ENCODE peak calls at places on chromosomes 16 and 17, in ten cellular contexts. One of them, this sample, is unnamed.

GRCh38 chr17:42230225-42230624 is 35.9 kb upstream of the GHDC start:
- DNase-seq in SJCRH30: no peak
- DNase-seq in NCI-H2171: no peak
- DNase-seq in substantia nigra: no peak
- DNase-seq in BJ: no peak
- DNase-seq in NCI-H1092: no peak
- DNase-seq in HCT116: no peak
- DNase-seq in midbrain: no peak
- DNase-seq in non-pigmented ciliary epithelial cell: no peak
- DNase-seq in mucosa of descending colon: no peak
- DNase-seq in this sample: no peak

GRCh38 chr17:68015081-68015723 is 18.9 kb upstream of the C17orf58 start:
- DNase-seq in SJCRH30: no peak
- DNase-seq in NCI-H2171: no peak
- DNase-seq in substantia nigra: no peak
- DNase-seq in BJ: no peak
- DNase-seq in NCI-H1092: no peak
- DNase-seq in HCT116: no peak
- DNase-seq in midbrain: no peak
- DNase-seq in non-pigmented ciliary epithelial cell: no peak
- DNase-seq in mucosa of descending colon: no peak
- DNase-seq in this sample: no peak

GRCh38 chr16:10554569-10554968 is 25.8 kb downstream of the EMP2 start:
- DNase-seq in SJCRH30: no peak
- DNase-seq in NCI-H2171: no peak
- DNase-seq in substantia nigra: no peak
- DNase-seq in BJ: no peak
- DNase-seq in NCI-H1092: no peak
- DNase-seq in HCT116: no peak
- DNase-seq in midbrain: no peak
- DNase-seq in non-pigmented ciliary epithelial cell: no peak
- DNase-seq in mucosa of descending colon: no peak
- DNase-seq in this sample: no peak

GRCh38 chr17:67686246-67686645 is 31.5 kb upstream of the NOL11 start:
- DNase-seq in SJCRH30: no peak
- DNase-seq in NCI-H2171: no peak
- DNase-seq in substantia nigra: no peak
- DNase-seq in BJ: no peak
- DNase-seq in NCI-H1092: no peak
- DNase-seq in HCT116: no peak
- DNase-seq in midbrain: no peak
- DNase-seq in non-pigmented ciliary epithelial cell: no peak
- DNase-seq in mucosa of descending colon: no peak
- DNase-seq in this sample: no peak

GRCh38 chr17:73643012-73643845 is 1.0 kb downstream of the SDK2 start:
- DNase-seq in SJCRH30: peak
- DNase-seq in NCI-H2171: peak
- DNase-seq in substantia nigra: no peak
- DNase-seq in BJ: no peak
- DNase-seq in NCI-H1092: peak
- DNase-seq in HCT116: no peak
- DNase-seq in midbrain: peak
- DNase-seq in non-pigmented ciliary epithelial cell: no peak
- DNase-seq in mucosa of descending colon: peak
- DNase-seq in this sample: no peak

GRCh38 chr16:86508028-86508946 is 2.0 kb upstream of the FOXF1 start:
- DNase-seq in SJCRH30: no peak
- DNase-seq in NCI-H2171: no peak
- DNase-seq in substantia nigra: no peak
- DNase-seq in BJ: no peak
- DNase-seq in NCI-H1092: no peak
- DNase-seq in HCT116: no peak
- DNase-seq in midbrain: no peak
- DNase-seq in non-pigmented ciliary epithelial cell: no peak
- DNase-seq in mucosa of descending colon: no peak
- DNase-seq in this sample: no peak

GRCh38 chr17:46814446-46814845 is 4.0 kb downstream of the WNT3 start:
- DNase-seq in SJCRH30: no peak
- DNase-seq in NCI-H2171: no peak
- DNase-seq in substantia nigra: no peak
- DNase-seq in BJ: no peak
- DNase-seq in NCI-H1092: no peak
- DNase-seq in HCT116: no peak
- DNase-seq in midbrain: no peak
- DNase-seq in non-pigmented ciliary epithelial cell: no peak
- DNase-seq in mucosa of descending colon: no peak
- DNase-seq in this sample: no peak

GRCh38 chr17:59837362-59838195 is 55.2 kb downstream of the TUBD1 start:
- DNase-seq in SJCRH30: peak
- DNase-seq in NCI-H2171: no peak
- DNase-seq in substantia nigra: no peak
- DNase-seq in BJ: peak
- DNase-seq in NCI-H1092: no peak
- DNase-seq in HCT116: peak
- DNase-seq in midbrain: peak
- DNase-seq in non-pigmented ciliary epithelial cell: peak
- DNase-seq in mucosa of descending colon: peak
- DNase-seq in this sample: peak

GRCh38 chr16:4513086-4513860 is 25.3 kb downstream of the CDIP1 start:
- DNase-seq in SJCRH30: no peak
- DNase-seq in NCI-H2171: no peak
- DNase-seq in substantia nigra: no peak
- DNase-seq in BJ: no peak
- DNase-seq in NCI-H1092: no peak
- DNase-seq in HCT116: no peak
- DNase-seq in midbrain: no peak
- DNase-seq in non-pigmented ciliary epithelial cell: no peak
- DNase-seq in mucosa of descending colon: no peak
- DNase-seq in this sample: no peak

GRCh38 chr17:79788455-79788854 is 8.4 kb downstream of the CBX8 start:
- DNase-seq in SJCRH30: no peak
- DNase-seq in NCI-H2171: no peak
- DNase-seq in substantia nigra: no peak
- DNase-seq in BJ: no peak
- DNase-seq in NCI-H1092: no peak
- DNase-seq in HCT116: no peak
- DNase-seq in midbrain: no peak
- DNase-seq in non-pigmented ciliary epithelial cell: no peak
- DNase-seq in mucosa of descending colon: no peak
- DNase-seq in this sample: no peak

GRCh38 chr17:67682196-67682595 is 35.5 kb upstream of the NOL11 start:
- DNase-seq in SJCRH30: no peak
- DNase-seq in NCI-H2171: no peak
- DNase-seq in substantia nigra: no peak
- DNase-seq in BJ: no peak
- DNase-seq in NCI-H1092: peak
- DNase-seq in HCT116: no peak
- DNase-seq in midbrain: no peak
- DNase-seq in non-pigmented ciliary epithelial cell: no peak
- DNase-seq in mucosa of descending colon: no peak
- DNase-seq in this sample: no peak

GRCh38 chr16:51399908-51400670 is 249.0 kb upstream of the SALL1 start:
- DNase-seq in SJCRH30: no peak
- DNase-seq in NCI-H2171: no peak
- DNase-seq in substantia nigra: no peak
- DNase-seq in BJ: no peak
- DNase-seq in NCI-H1092: no peak
- DNase-seq in HCT116: no peak
- DNase-seq in midbrain: no peak
- DNase-seq in non-pigmented ciliary epithelial cell: no peak
- DNase-seq in mucosa of descending colon: no peak
- DNase-seq in this sample: no peak

GRCh38 chr17:28416703-28417311 is 10.8 kb upstream of the SLC46A1 start:
- DNase-seq in SJCRH30: peak
- DNase-seq in NCI-H2171: no peak
- DNase-seq in substantia nigra: no peak
- DNase-seq in BJ: no peak
- DNase-seq in NCI-H1092: peak
- DNase-seq in HCT116: peak
- DNase-seq in midbrain: no peak
- DNase-seq in non-pigmented ciliary epithelial cell: peak
- DNase-seq in mucosa of descending colon: peak
- DNase-seq in this sample: peak

GRCh38 chr17:36723459-36723858 is 122.1 kb downstream of the MRM1 start:
- DNase-seq in SJCRH30: no peak
- DNase-seq in NCI-H2171: no peak
- DNase-seq in substantia nigra: no peak
- DNase-seq in BJ: no peak
- DNase-seq in NCI-H1092: no peak
- DNase-seq in HCT116: no peak
- DNase-seq in midbrain: no peak
- DNase-seq in non-pigmented ciliary epithelial cell: no peak
- DNase-seq in mucosa of descending colon: no peak
- DNase-seq in this sample: no peak

GRCh38 chr17:15920758-15921239 is 24.1 kb upstream of the ADORA2B start:
- DNase-seq in SJCRH30: peak
- DNase-seq in NCI-H2171: no peak
- DNase-seq in substantia nigra: no peak
- DNase-seq in BJ: peak
- DNase-seq in NCI-H1092: no peak
- DNase-seq in HCT116: peak
- DNase-seq in midbrain: no peak
- DNase-seq in non-pigmented ciliary epithelial cell: peak
- DNase-seq in mucosa of descending colon: no peak
- DNase-seq in this sample: peak

GRCh38 chr17:64200080-64201042 is 62.7 kb downstream of the TEX2 start:
- DNase-seq in SJCRH30: peak
- DNase-seq in NCI-H2171: no peak
- DNase-seq in substantia nigra: no peak
- DNase-seq in BJ: no peak
- DNase-seq in NCI-H1092: no peak
- DNase-seq in HCT116: no peak
- DNase-seq in midbrain: no peak
- DNase-seq in non-pigmented ciliary epithelial cell: no peak
- DNase-seq in mucosa of descending colon: no peak
- DNase-seq in this sample: no peak

GRCh38 chr16:31260136-31260931 is 559 bp downstream of the ITGAM start:
- DNase-seq in SJCRH30: no peak
- DNase-seq in NCI-H2171: no peak
- DNase-seq in substantia nigra: no peak
- DNase-seq in BJ: no peak
- DNase-seq in NCI-H1092: no peak
- DNase-seq in HCT116: no peak
- DNase-seq in midbrain: no peak
- DNase-seq in non-pigmented ciliary epithelial cell: no peak
- DNase-seq in mucosa of descending colon: no peak
- DNase-seq in this sample: no peak

GRCh38 chr16:354971-355441 is 2.5 kb upstream of the AXIN1 start:
- DNase-seq in SJCRH30: no peak
- DNase-seq in NCI-H2171: no peak
- DNase-seq in substantia nigra: no peak
- DNase-seq in BJ: no peak
- DNase-seq in NCI-H1092: no peak
- DNase-seq in HCT116: no peak
- DNase-seq in midbrain: no peak
- DNase-seq in non-pigmented ciliary epithelial cell: no peak
- DNase-seq in mucosa of descending colon: no peak
- DNase-seq in this sample: no peak

GRCh38 chr17:20043034-20043433 is 33.9 kb downstream of the SPECC1 start:
- DNase-seq in SJCRH30: no peak
- DNase-seq in NCI-H2171: no peak
- DNase-seq in substantia nigra: no peak
- DNase-seq in BJ: no peak
- DNase-seq in NCI-H1092: no peak
- DNase-seq in HCT116: no peak
- DNase-seq in midbrain: no peak
- DNase-seq in non-pigmented ciliary epithelial cell: no peak
- DNase-seq in mucosa of descending colon: no peak
- DNase-seq in this sample: no peak

GRCh38 chr16:29820271-29820701 is at the start of gene MVP:
- DNase-seq in SJCRH30: no peak
- DNase-seq in NCI-H2171: peak
- DNase-seq in substantia nigra: peak
- DNase-seq in BJ: no peak
- DNase-seq in NCI-H1092: no peak
- DNase-seq in HCT116: no peak
- DNase-seq in midbrain: peak
- DNase-seq in non-pigmented ciliary epithelial cell: no peak
- DNase-seq in mucosa of descending colon: peak
- DNase-seq in this sample: no peak

This sample was measured in HuH-7.5.